ENCODE peak calls at places on chromosomes 7 and 10, in seven cellular contexts. P, C, V, O, N, M and T are unnamed samples.

GRCh38 chr10:102120142-102120986 is at the start of gene LDB1:
- DNase-seq in P (peak), V (peak), N (peak), M (peak), C (peak), O (peak), T (peak)

GRCh38 chr10:5968037-5968680 is 9.2 kb downstream of the IL15RA start:
- DNase-seq in O (no peak), P (no peak), M (no peak), V (no peak), N (no peak), C (no peak), T (no peak)

GRCh38 chr10:71295641-71296040 is 23.4 kb upstream of the SLC29A3 start:
- DNase-seq in C (no peak), P (no peak), M (no peak), N (no peak), O (no peak), V (no peak), T (no peak)

GRCh38 chr10:98429320-98430072 is 14.5 kb upstream of the PYROXD2 start:
- DNase-seq in O (no peak), C (no peak), V (no peak), P (no peak), N (no peak), M (no peak), T (no peak)

GRCh38 chr10:72659694-72660093 is 32.2 kb upstream of the MCU start:
- DNase-seq in V (no peak), M (peak), P (no peak), N (no peak), C (no peak), O (no peak), T (no peak)

GRCh38 chr7:1667566-1668485 is 2.3 kb upstream of the ELFN1 start:
- DNase-seq in N (peak), M (peak), P (no peak), C (no peak), V (no peak), O (no peak), T (no peak)

GRCh38 chr10:124677871-124678565 is 66.2 kb downstream of the FAM53B start:
- DNase-seq in M (no peak), V (peak), O (no peak), N (no peak), C (no peak), P (no peak), T (no peak)

GRCh38 chr7:12898004-12898403 is 210.6 kb downstream of the ARL4A start:
- DNase-seq in V (no peak), C (no peak), N (no peak), M (no peak), O (no peak), P (no peak), T (no peak)

GRCh38 chr7:143492799-143493568 is 15.3 kb downstream of the TAS2R41 start:
- DNase-seq in P (no peak), V (peak), M (no peak), O (no peak), N (no peak), C (no peak), T (no peak)

GRCh38 chr7:78265086-78265485 is 466.5 kb downstream of the PHTF2 start:
- DNase-seq in N (no peak), P (no peak), M (no peak), C (no peak), V (no peak), O (no peak), T (no peak)

GRCh38 chr7:7736671-7737070 is 18.3 kb upstream of the RPA3 start:
- DNase-seq in C (no peak), V (no peak), N (no peak), O (no peak), P (no peak), M (no peak), T (no peak)

GRCh38 chr10:78177013-78177370 is 143.3 kb downstream of the RPS24 start:
- DNase-seq in C (no peak), N (no peak), V (no peak), O (no peak), M (no peak), P (no peak), T (no peak)

GRCh38 chr10:131929122-131929845 is 28.5 kb downstream of the PPP2R2D start:
- DNase-seq in P (no peak), O (no peak), C (no peak), N (no peak), M (no peak), V (no peak), T (no peak)

GRCh38 chr7:104341545-104341944 is 13.1 kb downstream of the LHFPL3 start:
- DNase-seq in N (no peak), V (no peak), P (no peak), O (no peak), C (no peak), M (peak), T (no peak)

GRCh38 chr7:148991536-148991935 is 36.8 kb downstream of the PDIA4 start:
- DNase-seq in M (no peak), V (no peak), N (no peak), C (no peak), O (no peak), P (no peak), T (no peak)

GRCh38 chr10:94225589-94225988 is 137.2 kb downstream of the NOC3L start:
- DNase-seq in V (no peak), C (no peak), M (peak), N (no peak), P (no peak), O (peak), T (no peak)

GRCh38 chr7:132685301-132685700 is 109.0 kb upstream of the PLXNA4 start:
- DNase-seq in V (no peak), O (no peak), N (no peak), P (no peak), C (no peak), M (no peak), T (no peak)

GRCh38 chr7:24010495-24010894 is 273.5 kb upstream of the NPY start:
- DNase-seq in O (no peak), V (no peak), P (no peak), N (no peak), M (no peak), C (no peak), T (no peak)

GRCh38 chr7:118855290-118855689 is 630.8 kb downstream of the ANKRD7 start:
- DNase-seq in V (no peak), P (no peak), O (no peak), M (no peak), C (no peak), N (no peak), T (no peak)

GRCh38 chr7:150665075-150665794 is 20.3 kb upstream of the GIMAP2 start:
- DNase-seq in C (peak), N (no peak), V (no peak), P (no peak), M (no peak), O (no peak), T (no peak)

GRCh38 chr10:36181421-36181820 is 539.3 kb upstream of the FZD8 start:
- DNase-seq in O (no peak), N (no peak), P (no peak), C (no peak), V (peak), M (no peak), T (no peak)

GRCh38 chr7:150398108-150398964 is 19.2 kb downstream of the ZNF775 start:
- DNase-seq in N (no peak), O (no peak), M (no peak), C (no peak), P (no peak), V (no peak), T (no peak)

GRCh38 chr7:50411333-50412028 is 38.7 kb downstream of the FIGNL1 start:
- DNase-seq in C (no peak), M (no peak), P (no peak), V (no peak), N (no peak), O (no peak), T (no peak)

GRCh38 chr10:87053121-87053520 is 33.0 kb downstream of the FAM25A start:
- DNase-seq in V (peak), M (no peak), N (peak), P (no peak), O (no peak), C (no peak), T (no peak)